ENCODE peak calls at places on chromosomes 11 and 22, in four cellular contexts. One of them, this sample, is unnamed.

GRCh38 chr11:76131585-76131984 is 74.7 kb downstream of the WNT11 start:
- DNase-seq in cardiac fibroblast: peak
- DNase-seq in AG09309: no peak
- DNase-seq in PC-9: no peak
- DNase-seq in this sample: no peak

GRCh38 chr11:35335226-35335625 is 84.1 kb downstream of the SLC1A2 start:
- DNase-seq in cardiac fibroblast: peak
- DNase-seq in AG09309: no peak
- DNase-seq in PC-9: no peak
- DNase-seq in this sample: no peak

GRCh38 chr11:36455658-36456111 is 54.4 kb downstream of the TRAF6 start:
- DNase-seq in cardiac fibroblast: peak
- DNase-seq in AG09309: peak
- DNase-seq in PC-9: peak
- DNase-seq in this sample: no peak

GRCh38 chr11:110086892-110087309 is 6.3 kb upstream of the ZC3H12C start:
- DNase-seq in cardiac fibroblast: peak
- DNase-seq in AG09309: no peak
- DNase-seq in PC-9: peak
- DNase-seq in this sample: no peak

GRCh38 chr11:26225643-26226042 is 106.3 kb upstream of the ANO3 start:
- DNase-seq in cardiac fibroblast: no peak
- DNase-seq in AG09309: no peak
- DNase-seq in PC-9: no peak
- DNase-seq in this sample: no peak

GRCh38 chr11:66851251-66851620 is 5.6 kb upstream of the LRFN4 start:
- DNase-seq in cardiac fibroblast: no peak
- DNase-seq in AG09309: no peak
- DNase-seq in PC-9: no peak
- DNase-seq in this sample: no peak

GRCh38 chr11:120547871-120548681 is 36.5 kb downstream of the GRIK4 start:
- DNase-seq in cardiac fibroblast: peak
- DNase-seq in AG09309: peak
- DNase-seq in PC-9: peak
- DNase-seq in this sample: peak

GRCh38 chr11:12017243-12017678 is 8.8 kb upstream of the DKK3 start:
- DNase-seq in cardiac fibroblast: peak
- DNase-seq in AG09309: peak
- DNase-seq in PC-9: no peak
- DNase-seq in this sample: no peak

GRCh38 chr22:35150163-35151107 is 84.5 kb downstream of the ISX start:
- DNase-seq in cardiac fibroblast: peak
- DNase-seq in AG09309: no peak
- DNase-seq in PC-9: no peak
- DNase-seq in this sample: no peak

GRCh38 chr11:12253843-12254281 is 123.5 kb upstream of the PARVA start:
- DNase-seq in cardiac fibroblast: no peak
- DNase-seq in AG09309: no peak
- DNase-seq in PC-9: no peak
- DNase-seq in this sample: no peak

GRCh38 chr11:81959341-81959740 is 774.3 kb downstream of the FAM181B start:
- DNase-seq in cardiac fibroblast: no peak
- DNase-seq in AG09309: no peak
- DNase-seq in PC-9: no peak
- DNase-seq in this sample: no peak

GRCh38 chr11:78432058-78432515 is 14.5 kb upstream of the GAB2 start:
- DNase-seq in cardiac fibroblast: peak
- DNase-seq in AG09309: no peak
- DNase-seq in PC-9: peak
- DNase-seq in this sample: no peak
- TF ChIP-seq CTCF in cardiac fibroblast: peak
- TF ChIP-seq CTCF in AG09309: peak
- TF ChIP-seq CTCF in PC-9: peak
- TF ChIP-seq CTCF in this sample: peak

DNA sequence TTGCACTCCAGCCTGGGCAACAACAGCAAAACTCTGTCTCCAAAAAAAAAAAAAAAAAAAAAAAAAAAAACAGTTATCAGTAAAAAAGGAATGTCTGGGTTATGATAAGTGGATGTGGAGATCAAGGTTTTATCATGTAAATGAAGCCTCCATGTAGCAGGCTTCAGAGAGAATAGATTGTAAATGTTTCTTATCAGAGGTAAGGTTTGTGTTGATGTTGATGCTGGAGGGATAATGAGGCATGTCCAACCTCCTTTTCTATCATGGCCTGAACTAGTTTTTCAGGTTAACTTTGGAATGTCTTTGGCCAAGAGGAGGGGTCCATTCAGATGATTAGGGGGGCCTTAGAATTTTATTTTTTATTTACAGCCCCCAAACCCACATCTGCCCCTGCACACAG is 35.4 kb upstream of the TREH start:
- DNase-seq in cardiac fibroblast: no peak
- DNase-seq in AG09309: no peak
- DNase-seq in PC-9: no peak
- DNase-seq in this sample: no peak
- H3K4me3 ChIP-seq in cardiac fibroblast: no peak
- H3K4me3 ChIP-seq in AG09309: no peak
- H3K4me3 ChIP-seq in PC-9: no peak
- H3K4me3 ChIP-seq in this sample: no peak

GRCh38 chr11:87057749-87058148 is 20.0 kb downstream of the TMEM135 start:
- DNase-seq in cardiac fibroblast: peak
- DNase-seq in AG09309: no peak
- DNase-seq in PC-9: no peak
- DNase-seq in this sample: no peak
- TF ChIP-seq CTCF in cardiac fibroblast: no peak
- TF ChIP-seq CTCF in AG09309: no peak
- TF ChIP-seq CTCF in PC-9: no peak
- TF ChIP-seq CTCF in this sample: no peak

DNA sequence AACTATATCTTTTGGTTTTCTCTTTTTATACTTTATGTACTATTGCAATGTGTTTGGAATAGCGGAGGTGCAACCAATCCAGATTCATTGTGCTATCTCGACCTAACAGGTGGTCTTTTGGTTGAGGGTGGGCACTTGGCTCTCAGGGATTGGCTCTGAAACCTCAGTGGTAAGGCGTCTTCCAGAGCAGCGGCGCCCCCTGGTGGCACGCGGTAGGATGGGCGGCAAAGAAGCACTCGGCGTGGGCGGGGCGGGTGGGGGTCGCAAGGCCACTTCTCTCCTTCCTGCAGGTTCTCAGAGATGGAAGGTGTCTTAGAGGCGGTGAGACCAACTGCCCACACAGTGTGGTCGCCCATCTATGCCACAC is 19.2 kb upstream of the PLET1 start:
- DNase-seq in cardiac fibroblast: peak
- DNase-seq in AG09309: no peak
- DNase-seq in PC-9: no peak
- DNase-seq in this sample: no peak
- H3K4me3 ChIP-seq in cardiac fibroblast: peak
- H3K4me3 ChIP-seq in AG09309: peak
- H3K4me3 ChIP-seq in PC-9: peak
- H3K4me3 ChIP-seq in this sample: no peak

This sample was measured in LNCaP clone FGC.